ENCODE peak calls at places on chromosomes 16 and 17, in six cellular contexts. U is left ventricle myocardium inferior; E is foreskin fibroblast; P is iPS DF 19.7; O is stimulated activated CD4-positive, alpha-beta T cell treated with anti-CD3 and anti-CD28 coated beads, Interleukin-15, amount 100 ng/mL, for 1 hour; J is adrenal gland. N is an unnamed sample.

GRCh38 chr17:68711858-68712257 is 110.7 kb upstream of the FAM20A start:
- DNase-seq in U (no peak), E (no peak), P (no peak), O (no peak), J (no peak), N (no peak)

GRCh38 chr16:86196687-86197391 is 297.9 kb downstream of the IRF8 start:
- DNase-seq in U (no peak), E (no peak), P (no peak), O (no peak), J (no peak), N (no peak)

GRCh38 chr17:19338031-19338990 is 24.2 kb downstream of the B9D1 start:
- DNase-seq in U (peak), E (no peak), P (no peak), O (peak), J (peak), N (no peak)

GRCh38 chr17:21548236-21548635 is 144.1 kb upstream of the KCNJ18 start:
- DNase-seq in U (no peak), E (no peak), P (no peak), O (no peak), J (no peak), N (no peak)

GRCh38 chr17:1597861-1598342 is 30.7 kb downstream of the SLC43A2 start:
- DNase-seq in U (no peak), E (no peak), P (no peak), O (no peak), J (no peak), N (no peak)

GRCh38 chr17:31171711-31172110 is 76.9 kb downstream of the NF1 start:
- DNase-seq in U (no peak), E (no peak), P (no peak), O (no peak), J (no peak), N (no peak)

GRCh38 chr17:50276588-50277356 is 2.5 kb downstream of the TMEM92 start:
- DNase-seq in U (no peak), E (no peak), P (no peak), O (no peak), J (no peak), N (no peak)

GRCh38 chr17:17779015-17779611 is 57.7 kb downstream of the SREBF1 start:
- DNase-seq in U (no peak), E (no peak), P (no peak), O (no peak), J (no peak), N (no peak)

GRCh38 chr16:21580807-21581206 is 18.6 kb upstream of the METTL9 start:
- DNase-seq in U (no peak), E (no peak), P (no peak), O (no peak), J (no peak), N (no peak)

GRCh38 chr17:1786708-1787107 is 24.8 kb downstream of the SERPINF1 start:
- DNase-seq in U (no peak), E (no peak), P (no peak), O (no peak), J (no peak), N (no peak)

GRCh38 chr17:37261286-37261685 is 114.5 kb upstream of the C17orf78 start:
- DNase-seq in U (no peak), E (no peak), P (no peak), O (no peak), J (no peak), N (no peak)

GRCh38 chr17:74752822-74753401 is 4.5 kb downstream of the NHERF1 start:
- DNase-seq in U (no peak), E (no peak), P (no peak), O (no peak), J (no peak), N (no peak)

GRCh38 chr16:55418586-55418985 is 60.4 kb upstream of the MMP2 start:
- DNase-seq in U (no peak), E (no peak), P (no peak), O (no peak), J (no peak), N (no peak)

GRCh38 chr16:56793504-56793903 is 63.6 kb downstream of the NUP93 start:
- DNase-seq in U (no peak), E (peak), P (no peak), O (no peak), J (no peak), N (no peak)

GRCh38 chr16:83933885-83934683 is 19.0 kb upstream of the OSGIN1 start:
- DNase-seq in U (no peak), E (no peak), P (no peak), O (no peak), J (no peak), N (no peak)

GRCh38 chr16:75570351-75571104 is 4.3 kb downstream of the GABARAPL2 start:
- DNase-seq in U (no peak), E (no peak), P (no peak), O (no peak), J (no peak), N (no peak)

GRCh38 chr17:9181640-9182039 is 160.3 kb downstream of the NTN1 start:
- DNase-seq in U (no peak), E (no peak), P (no peak), O (no peak), J (no peak), N (no peak)

GRCh38 chr17:7687072-7687907 is at the start of gene TP53:
- DNase-seq in U (peak), E (peak), P (peak), O (peak), J (peak), N (peak)

GRCh38 chr17:58577696-58578095 is 63.3 kb upstream of the MTMR4 start:
- DNase-seq in U (peak), E (peak), P (no peak), O (peak), J (peak), N (no peak)

GRCh38 chr17:50199651-50200446 is 1.6 kb downstream of the COL1A1 start:
- DNase-seq in U (peak), E (peak), P (no peak), O (peak), J (peak), N (peak)

GRCh38 chr16:58471209-58471975 is 28.6 kb upstream of the NDRG4 start:
- DNase-seq in U (no peak), E (no peak), P (no peak), O (no peak), J (no peak), N (no peak)

GRCh38 chr16:61929801-61930200 is 106.4 kb downstream of the CDH8 start:
- DNase-seq in U (no peak), E (no peak), P (no peak), O (no peak), J (no peak), N (no peak)

GRCh38 chr16:82055728-82056549 is 20.9 kb downstream of the HSD17B2 start:
- DNase-seq in U (no peak), E (no peak), P (no peak), O (no peak), J (no peak), N (no peak)

GRCh38 chr17:40841246-40841645 is 18.8 kb upstream of the KRT10 start:
- DNase-seq in U (no peak), E (peak), P (no peak), O (no peak), J (no peak), N (no peak)

GRCh38 chr16:1335211-1335971 is 1.9 kb downstream of the BAIAP3 start:
- DNase-seq in U (no peak), E (no peak), P (no peak), O (no peak), J (no peak), N (no peak)

GRCh38 chr17:78915872-78916632 is 9.1 kb downstream of the TIMP2 start:
- DNase-seq in U (peak), E (peak), P (no peak), O (no peak), J (peak), N (no peak)

GRCh38 chr16:87236516-87237115 is 80.6 kb downstream of the C16orf95 start:
- DNase-seq in U (no peak), E (no peak), P (no peak), O (no peak), J (no peak), N (no peak)

GRCh38 chr17:76500745-76501017 is 542 bp downstream of the RHBDF2 start:
- DNase-seq in U (no peak), E (no peak), P (no peak), O (no peak), J (no peak), N (no peak)

GRCh38 chr16:9262941-9263340 is 171.5 kb downstream of the HAPSTR1 start:
- DNase-seq in U (no peak), E (no peak), P (no peak), O (no peak), J (no peak), N (no peak)

GRCh38 chr16:3012246-3012645 is 477 bp upstream of the CLDN9 start:
- DNase-seq in U (no peak), E (no peak), P (no peak), O (no peak), J (no peak), N (no peak)

GRCh38 chr16:86483-86952 is 8.5 kb downstream of the MPG start:
- DNase-seq in U (no peak), E (no peak), P (no peak), O (no peak), J (no peak), N (no peak)

GRCh38 chr17:34354637-34355036 is 1.6 kb upstream of the CCL13 start:
- DNase-seq in U (no peak), E (peak), P (no peak), O (no peak), J (no peak), N (no peak)

GRCh38 chr17:62614142-62614541 is 13.3 kb upstream of the MRC2 start:
- DNase-seq in U (no peak), E (peak), P (no peak), O (no peak), J (no peak), N (no peak)

GRCh38 chr17:44502598-44503079 is 567 bp downstream of the GPATCH8 start:
- DNase-seq in U (no peak), E (no peak), P (no peak), O (peak), J (no peak), N (no peak)

GRCh38 chr17:77375526-77375916 is 234.8 kb downstream of the SEC14L1 start:
- DNase-seq in U (no peak), E (no peak), P (no peak), O (no peak), J (no peak), N (no peak)

GRCh38 chr17:34725740-34726139 is 146.4 kb downstream of the TMEM132E start:
- DNase-seq in U (no peak), E (no peak), P (no peak), O (no peak), J (no peak), N (no peak)

GRCh38 chr17:55334285-55334684 is 69.5 kb downstream of the HLF start:
- DNase-seq in U (no peak), E (peak), P (no peak), O (no peak), J (no peak), N (no peak)

GRCh38 chr17:7576432-7576937 is 3.0 kb upstream of the CD68 start:
- DNase-seq in U (no peak), E (no peak), P (no peak), O (no peak), J (no peak), N (no peak)

GRCh38 chr16:49467540-49468372 is 94.2 kb downstream of the C16orf78 start:
- DNase-seq in U (no peak), E (no peak), P (no peak), O (no peak), J (no peak), N (no peak)